ENCODE peak calls at places on chromosome 6, in nine cellular contexts. W is breast epithelium, F is body of pancreas, I is IMR-90, C is K562, O is upper lobe of left lung, X is heart left ventricle, H is HepG2, E is transverse colon. U is an unnamed sample. For H3K4me1, the result is how much of the 10 kb centered on the place peaks cover.

GRCh38 chr6:300494-301198 is 8.4 kb downstream of the DUSP22 start:
- DNase-seq in W (no peak), F (no peak), I (no peak), C (no peak), O (no peak), X (no peak), H (no peak), E (no peak), U (no peak)

GRCh38 chr6:14288910-14289309 is 171.3 kb downstream of the CD83 start:
- DNase-seq in W (no peak), F (no peak), I (no peak), C (no peak), O (no peak), X (no peak), H (no peak), E (no peak), U (no peak)

GRCh38 chr6:76876922-76877553 is 586.3 kb downstream of the HTR1B start:
- DNase-seq in W (no peak), F (peak), I (peak), C (no peak), O (peak), X (no peak), H (peak), E (peak), U (no peak)

GRCh38 chr6:87918461-87918941 is 129.1 kb upstream of the SPACA1 start:
- DNase-seq in W (no peak), F (no peak), I (no peak), C (no peak), O (no peak), X (no peak), H (no peak), E (no peak), U (no peak)

GRCh38 chr6:44169154-44169553 is 10.5 kb downstream of the CAPN11 start:
- DNase-seq in W (no peak), F (no peak), I (no peak), C (no peak), O (no peak), X (no peak), H (no peak), E (peak), U (no peak)

GRCh38 chr6:68727699-68728098 is 92.6 kb downstream of the ADGRB3 start:
- DNase-seq in W (no peak), F (no peak), I (no peak), C (no peak), O (no peak), X (no peak), H (no peak), E (no peak), U (no peak)

GRCh38 chr6:170438402-170438753 is 114.7 kb downstream of the PSMB1 start:
- DNase-seq in W (no peak), F (peak), I (peak), C (peak), O (peak), X (peak), H (peak), E (peak), U (peak)

GRCh38 chr6:25899580-25900408 is 25.8 kb upstream of the SLC17A3 start:
- DNase-seq in W (no peak), F (no peak), I (no peak), C (no peak), O (no peak), X (no peak), H (peak), E (no peak), U (no peak)

GRCh38 chr6:39088331-39088730 is 26.7 kb downstream of the SAYSD1 start:
- DNase-seq in W (no peak), F (peak), I (peak), C (peak), O (peak), X (peak), H (peak), E (no peak), U (no peak)

GRCh38 chr6:6221829-6222535 is 98.5 kb downstream of the F13A1 start:
- DNase-seq in W (no peak), F (no peak), I (no peak), C (peak), O (no peak), X (no peak), H (peak), E (peak), U (no peak)

GRCh38 chr6:107812370-107812769 is 11.7 kb downstream of the SCML4 start:
- DNase-seq in W (no peak), F (no peak), I (no peak), C (no peak), O (no peak), X (no peak), H (no peak), E (no peak), U (no peak)

GRCh38 chr6:26296857-26297648 is 67.9 kb upstream of the BTN3A2 start:
- DNase-seq in W (no peak), F (no peak), I (peak), C (peak), O (no peak), X (no peak), H (no peak), E (no peak), U (no peak)

GRCh38 chr6:88048556-88048955 is 915 bp downstream of the SPACA1 start:
- DNase-seq in W (no peak), F (no peak), I (no peak), C (no peak), O (no peak), X (no peak), H (no peak), E (peak), U (no peak)

GRCh38 chr6:158853072-158853871 is 34.1 kb upstream of the EZR start:
- DNase-seq in W (peak), F (peak), I (peak), C (peak), O (peak), X (peak), H (peak), E (peak), U (no peak)

GRCh38 chr6:157620905-157621304 is 202.1 kb upstream of the SNX9 start:
- DNase-seq in W (no peak), F (no peak), I (no peak), C (no peak), O (no peak), X (no peak), H (no peak), E (no peak), U (no peak)

GRCh38 chr6:49406241-49406970 is 56.6 kb downstream of the MMUT start:
- DNase-seq in W (no peak), F (no peak), I (no peak), C (no peak), O (no peak), X (no peak), H (no peak), E (no peak), U (no peak)

GRCh38 chr6:3139090-3139903 is 18.0 kb downstream of the TUBB2A start:
- DNase-seq in W (peak), F (peak), I (peak), C (no peak), O (peak), X (peak), H (peak), E (peak), U (peak)

GRCh38 chr6:160042014-160042773 is 73.3 kb downstream of the IGF2R start:
- DNase-seq in W (no peak), F (no peak), I (peak), C (no peak), O (no peak), X (no peak), H (no peak), E (no peak), U (no peak)

GRCh38 chr6:118843685-118844390 is 50.1 kb upstream of the ASF1A start:
- DNase-seq in W (no peak), F (no peak), I (peak), C (no peak), O (no peak), X (no peak), H (no peak), E (no peak), U (no peak)

GRCh38 chr6:48036316-48036715 is 74.7 kb downstream of the PTCHD4 start:
- DNase-seq in W (no peak), F (no peak), I (peak), C (no peak), O (no peak), X (no peak), H (peak), E (no peak), U (no peak)

GRCh38 chr6:80287112-80287511 is 180.6 kb downstream of the BCKDHB start:
- DNase-seq in W (no peak), F (no peak), I (no peak), C (no peak), O (no peak), X (no peak), H (no peak), E (no peak), U (no peak)

GRCh38 chr6:19713411-19713810 is 123.8 kb upstream of the ID4 start:
- DNase-seq in W (no peak), F (no peak), I (peak), C (no peak), O (no peak), X (no peak), H (no peak), E (no peak), U (no peak)

GRCh38 chr6:119037264-119037663 is 41.2 kb downstream of the FAM184A start:
- DNase-seq in W (no peak), F (no peak), I (no peak), C (no peak), O (no peak), X (no peak), H (no peak), E (no peak), U (no peak)

GRCh38 chr6:125099211-125100017 is 54.2 kb upstream of the TPD52L1 start:
- DNase-seq in W (peak), F (peak), I (peak), C (peak), O (peak), X (peak), H (no peak), E (peak), U (peak)

GRCh38 chr6:148532698-148533097 is 190.1 kb downstream of the SASH1 start:
- DNase-seq in W (no peak), F (no peak), I (no peak), C (no peak), O (no peak), X (no peak), H (no peak), E (no peak), U (no peak)

GRCh38 chr6:19804362-19805145 is 32.6 kb upstream of the ID4 start:
- DNase-seq in W (peak), F (peak), I (peak), C (peak), O (peak), X (peak), H (peak), E (peak), U (peak)

GRCh38 chr6:40710626-40711354 is 123.6 kb upstream of the LRFN2 start:
- DNase-seq in W (no peak), F (no peak), I (no peak), C (no peak), O (no peak), X (no peak), H (no peak), E (no peak), U (no peak)

GRCh38 chr6:5333653-5334052 is 72.3 kb downstream of the FARS2 start:
- DNase-seq in W (no peak), F (no peak), I (peak), C (no peak), O (no peak), X (no peak), H (peak), E (no peak), U (no peak)

GRCh38 chr6:43809417-43810305 is 39.6 kb downstream of the VEGFA start:
- DNase-seq in W (no peak), F (peak), I (peak), C (peak), O (peak), X (no peak), H (peak), E (no peak), U (peak)

GRCh38 chr6:7045746-7046145 is 62.0 kb upstream of the RREB1 start:
- DNase-seq in W (no peak), F (no peak), I (no peak), C (no peak), O (no peak), X (no peak), H (no peak), E (no peak), U (no peak)

GRCh38 chr6:151431336-151431735 is 20.6 kb downstream of the RMND1 start:
- DNase-seq in W (no peak), F (no peak), I (peak), C (no peak), O (no peak), X (no peak), H (no peak), E (no peak), U (no peak)

GRCh38 chr6:49987749-49988148 is 18.3 kb upstream of the DEFB113 start:
- DNase-seq in W (no peak), F (no peak), I (no peak), C (no peak), O (no peak), X (no peak), H (no peak), E (no peak), U (no peak)

GRCh38 chr6:33607784-33608161 is 13.3 kb upstream of the ITPR3 start:
- DNase-seq in W (no peak), F (peak), I (no peak), C (peak), O (peak), X (no peak), H (peak), E (peak), U (no peak)

GRCh38 chr6:21937466-21937865 is 343.9 kb downstream of the SOX4 start:
- DNase-seq in W (no peak), F (no peak), I (no peak), C (no peak), O (no peak), X (no peak), H (no peak), E (no peak), U (no peak)

GRCh38 chr6:38509713-38510112 is 130.0 kb downstream of the BTBD9 start:
- DNase-seq in W (no peak), F (no peak), I (peak), C (no peak), O (no peak), X (no peak), H (peak), E (no peak), U (no peak)

GRCh38 chr6:124131259-124131658 is 327.6 kb downstream of the NKAIN2 start:
- DNase-seq in W (no peak), F (no peak), I (no peak), C (no peak), O (no peak), X (no peak), H (peak), E (no peak), U (no peak)

GRCh38 chr6:2526766-2527165 is 224.0 kb downstream of the MYLK4 start:
- DNase-seq in W (no peak), F (no peak), I (no peak), C (no peak), O (no peak), X (no peak), H (no peak), E (no peak), U (no peak)

GRCh38 chr6:46932526-46932925 is 10.8 kb upstream of the ADGRF5 start:
- DNase-seq in W (no peak), F (no peak), I (no peak), C (no peak), O (no peak), X (no peak), H (no peak), E (no peak), U (no peak)

DNA sequence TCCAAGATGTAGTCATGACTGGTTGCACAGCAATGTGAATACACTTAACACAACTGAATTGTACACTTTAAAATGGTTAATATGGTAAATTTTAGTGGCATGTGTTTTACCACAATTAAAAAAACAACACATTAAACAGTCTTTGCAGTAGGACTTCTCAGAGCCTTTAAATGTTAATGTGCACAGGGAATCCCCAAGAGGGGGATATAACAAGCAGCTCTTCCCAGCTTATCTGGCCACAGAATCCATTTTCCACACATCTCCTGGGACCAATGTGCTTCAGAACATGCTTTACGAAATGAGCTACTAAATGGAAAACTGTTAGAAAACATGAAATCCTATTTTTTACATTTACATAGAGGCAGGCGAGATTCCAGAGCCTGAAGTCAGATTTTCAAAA is 44.5 kb downstream of the FYN start:
- DNase-seq in W (no peak), F (no peak), I (no peak), C (no peak), O (no peak), X (no peak), H (no peak), E (no peak), U (no peak)
- H3K4me1 ChIP-seq in W (under half), F (under half), I (under half), C (under half), O (under half), X (half or more), H (under half), E (under half), U (under half)

GRCh38 chr6:136763716-136764521 is 28.4 kb downstream of the MAP3K5 start:
- DNase-seq in W (no peak), F (no peak), I (no peak), C (no peak), O (no peak), X (no peak), H (no peak), E (no peak), U (no peak)
- TF ChIP-seq POLR2A in W (no peak), F (no peak), I (no peak), C (no peak), O (no peak), X (no peak), H (no peak), E (no peak), U (no peak)

GRCh38 chr6:30893001-30893591 is 8.8 kb downstream of the DDR1 start:
- DNase-seq in W (no peak), F (no peak), I (no peak), C (no peak), O (no peak), X (no peak), H (no peak), E (no peak), U (peak)
- TF ChIP-seq CTCF in W (no peak), F (no peak), I (peak), C (peak), O (no peak), X (no peak), H (peak), E (no peak), U (no peak)

GRCh38 chr6:140285998-140286690 is 911.7 kb upstream of the CITED2 start:
- DNase-seq in W (no peak), F (no peak), I (no peak), C (no peak), O (no peak), X (no peak), H (no peak), E (no peak), U (no peak)
- H3K4me1 ChIP-seq in W (under half), F (under half), I (under half), C (under half), O (under half), X (under half), H (under half), E (under half), U (under half)

DNA sequence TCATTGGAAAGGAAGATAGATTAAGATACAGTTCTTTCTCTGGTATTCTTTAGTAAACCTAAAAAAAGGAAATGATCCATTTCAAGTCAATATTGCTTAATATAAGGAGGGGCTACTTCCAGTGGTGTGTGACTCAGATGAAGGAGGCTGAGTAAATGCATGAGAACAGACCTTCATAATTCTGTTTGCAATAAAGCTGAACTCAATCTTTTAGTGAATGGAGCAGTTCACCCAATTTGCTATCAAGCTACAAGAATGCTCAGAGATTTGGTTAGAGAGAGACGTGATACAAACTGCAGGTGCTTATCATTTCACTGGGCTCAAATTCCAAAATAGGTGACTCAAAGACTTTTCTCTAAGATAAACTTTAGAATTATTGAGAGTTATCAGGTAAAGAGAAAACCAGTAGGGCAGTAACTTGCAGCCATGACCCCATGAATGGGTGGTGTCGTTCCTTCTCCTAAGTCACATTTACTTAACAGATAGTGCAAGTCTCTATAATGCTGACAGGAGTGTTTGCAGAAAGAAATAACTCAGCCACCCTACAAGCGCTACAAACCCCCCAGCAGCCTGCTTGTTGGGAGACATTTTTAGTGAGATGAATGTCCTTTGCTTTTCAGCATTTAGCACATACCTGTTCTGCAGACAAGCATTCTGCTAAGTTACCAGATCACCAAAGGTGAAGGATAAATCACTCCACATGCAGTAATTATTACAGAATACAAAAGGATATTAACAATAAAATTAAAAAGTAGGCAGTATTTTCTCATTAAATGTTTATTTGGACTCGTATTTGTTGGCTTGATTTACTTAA is 16.4 kb upstream of the BLOC1S5 start:
- DNase-seq in W (no peak), F (no peak), I (peak), C (no peak), O (no peak), X (no peak), H (peak), E (no peak), U (no peak)
- TF ChIP-seq POLR2A in W (no peak), F (no peak), I (no peak), C (no peak), O (no peak), X (no peak), H (no peak), E (no peak), U (no peak)

DNA sequence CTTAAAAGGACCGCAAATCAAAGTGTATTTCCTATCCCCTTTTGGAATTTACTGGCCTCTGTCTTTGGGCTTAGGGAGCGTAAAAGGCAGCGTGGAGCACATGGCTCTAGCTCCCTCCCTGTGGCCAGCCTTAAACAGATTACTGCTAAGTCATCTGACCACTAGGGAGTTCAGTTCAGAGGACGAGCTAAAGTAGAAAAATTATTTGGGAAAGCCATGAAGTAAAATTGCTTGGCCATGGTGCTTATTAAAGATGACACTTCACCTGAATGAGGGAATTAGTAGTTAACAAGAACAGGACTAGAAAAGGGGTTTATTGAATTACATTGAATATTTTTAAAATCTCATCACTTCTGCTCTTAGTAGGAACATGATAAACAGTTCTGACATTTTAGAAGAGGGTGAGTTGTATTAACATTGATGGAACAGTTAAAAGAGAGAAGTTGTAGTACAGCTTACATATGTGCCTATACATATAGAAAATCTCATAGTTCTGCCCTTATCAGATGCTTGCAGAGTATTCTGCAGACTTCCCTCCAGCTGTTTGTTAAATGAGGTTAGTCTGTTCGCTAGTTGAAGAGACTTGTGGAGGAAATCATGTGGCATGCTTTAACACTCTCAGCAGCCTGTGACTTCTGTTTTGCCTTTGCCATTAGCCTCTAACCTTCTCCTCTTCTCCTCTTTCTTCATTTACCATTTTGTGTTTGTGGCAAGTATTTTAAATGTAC is 31.2 kb upstream of the MAPK13 start:
- DNase-seq in W (no peak), F (no peak), I (peak), C (peak), O (no peak), X (no peak), H (no peak), E (no peak), U (no peak)
- TF ChIP-seq CTCF in W (no peak), F (no peak), I (no peak), C (peak), O (no peak), X (no peak), H (no peak), E (no peak), U (no peak)

GRCh38 chr6:143964667-143965066 is 43.4 kb downstream of the PLAGL1 start:
- DNase-seq in W (no peak), F (no peak), I (peak), C (no peak), O (no peak), X (peak), H (no peak), E (no peak), U (no peak)
- H3K4me1 ChIP-seq in W (under half), F (under half), I (under half), C (under half), O (under half), X (under half), H (under half), E (under half), U (under half)

U was measured in sigmoid colon.